ENCODE peak calls at places on chromosome 7, in ten cellular contexts. F, N, Z, K, I, E, U, O, D and C are unnamed samples.

GRCh38 chr7:143387156-143387975 is 6.2 kb downstream of the ZYX start:
- DNase-seq in F (no peak), N (no peak), Z (no peak), K (no peak), I (no peak), E (no peak), U (no peak), O (no peak), D (no peak), C (no peak)

GRCh38 chr7:126698446-126698845 is 554.3 kb downstream of the GRM8 start:
- DNase-seq in F (no peak), N (no peak), Z (no peak), K (no peak), I (no peak), E (no peak), U (no peak), O (no peak), D (no peak), C (no peak)

GRCh38 chr7:26046150-26046549 is 105.8 kb upstream of the NFE2L3 start:
- DNase-seq in F (no peak), N (no peak), Z (no peak), K (no peak), I (no peak), E (no peak), U (no peak), O (no peak), D (no peak), C (no peak)

GRCh38 chr7:139771001-139771956 is 6.5 kb downstream of the HIPK2 start:
- DNase-seq in F (no peak), N (no peak), Z (no peak), K (no peak), I (no peak), E (no peak), U (peak; percentile 35), O (no peak), D (no peak), C (no peak)

GRCh38 chr7:70752794-70753241 is 379.1 kb upstream of the GALNT17 start:
- DNase-seq in F (no peak), N (no peak), Z (no peak), K (no peak), I (no peak), E (no peak), U (peak; percentile 85), O (no peak), D (no peak), C (no peak)

GRCh38 chr7:16189026-16189715 is 232.2 kb downstream of the CRPPA start:
- DNase-seq in F (no peak), N (no peak), Z (no peak), K (no peak), I (no peak), E (no peak), U (peak; percentile 79), O (peak; percentile 30), D (no peak), C (no peak)

GRCh38 chr7:142476077-142476476 is 218.2 kb upstream of the PRSS58 start:
- DNase-seq in F (no peak), N (no peak), Z (no peak), K (no peak), I (peak; percentile 37), E (no peak), U (peak; percentile 27), O (no peak), D (no peak), C (no peak)

GRCh38 chr7:152891160-152891621 is 131.6 kb downstream of the ACTR3B start:
- DNase-seq in F (no peak), N (no peak), Z (no peak), K (no peak), I (no peak), E (no peak), U (no peak), O (no peak), D (no peak), C (no peak)

GRCh38 chr7:2632717-2633537 is 1.1 kb downstream of the TTYH3 start:
- DNase-seq in F (no peak), N (peak; percentile 75), Z (peak; percentile 41), K (peak; percentile 67), I (peak; percentile 43), E (peak; percentile 44), U (peak; percentile 64), O (no peak), D (peak; percentile 54), C (no peak)

GRCh38 chr7:51022821-51023220 is 240.1 kb upstream of the GRB10 start:
- DNase-seq in F (no peak), N (no peak), Z (no peak), K (no peak), I (no peak), E (no peak), U (no peak), O (no peak), D (no peak), C (no peak)

GRCh38 chr7:3439333-3440030 is 138.4 kb downstream of the SDK1 start:
- DNase-seq in F (no peak), N (no peak), Z (no peak), K (no peak), I (no peak), E (no peak), U (peak; percentile 32), O (no peak), D (no peak), C (no peak)

GRCh38 chr7:132557489-132558044 is 18.7 kb downstream of the PLXNA4 start:
- DNase-seq in F (no peak), N (no peak), Z (no peak), K (no peak), I (peak; percentile 29), E (no peak), U (peak; percentile 35), O (no peak), D (no peak), C (no peak)

GRCh38 chr7:133235212-133235883 is 17.5 kb upstream of the EXOC4 start:
- DNase-seq in F (no peak), N (no peak), Z (no peak), K (no peak), I (no peak), E (no peak), U (no peak), O (no peak), D (no peak), C (no peak)

GRCh38 chr7:30322656-30323355 is 38.4 kb downstream of the ZNRF2 start:
- DNase-seq in F (no peak), N (no peak), Z (no peak), K (no peak), I (no peak), E (no peak), U (no peak), O (no peak), D (peak; percentile 42), C (no peak)

GRCh38 chr7:46752881-46753366 is 829.0 kb downstream of the TNS3 start:
- DNase-seq in F (no peak), N (no peak), Z (no peak), K (no peak), I (no peak), E (no peak), U (peak; percentile 95), O (peak; percentile 89), D (no peak), C (no peak)

GRCh38 chr7:157663061-157663863 is 326.5 kb downstream of the DNAJB6 start:
- DNase-seq in F (no peak), N (no peak), Z (no peak), K (no peak), I (no peak), E (no peak), U (no peak), O (no peak), D (no peak), C (no peak)

GRCh38 chr7:26449175-26450165 is 157.8 kb downstream of the SNX10 start:
- DNase-seq in F (no peak), N (no peak), Z (no peak), K (no peak), I (no peak), E (no peak), U (peak; percentile 62), O (peak; percentile 60), D (no peak), C (no peak)

GRCh38 chr7:7653568-7654187 is 13.1 kb downstream of the UMAD1 start:
- DNase-seq in F (no peak), N (no peak), Z (no peak), K (no peak), I (no peak), E (no peak), U (no peak), O (no peak), D (no peak), C (no peak)

GRCh38 chr7:149830997-149831729 is 7.0 kb upstream of the ZNF862 start:
- DNase-seq in F (no peak), N (no peak), Z (no peak), K (no peak), I (no peak), E (no peak), U (no peak), O (no peak), D (no peak), C (no peak)

GRCh38 chr7:1532456-1533254 is 2.2 kb downstream of the MAFK start:
- DNase-seq in F (peak; percentile 70), N (peak; percentile 90), Z (no peak), K (no peak), I (peak; percentile 49), E (peak; percentile 16), U (peak; percentile 88), O (peak; percentile 80), D (peak; percentile 69), C (no peak)

GRCh38 chr7:96887426-96887825 is 117.9 kb upstream of the DLX6 start:
- DNase-seq in F (no peak), N (no peak), Z (no peak), K (no peak), I (no peak), E (no peak), U (no peak), O (no peak), D (no peak), C (no peak)

GRCh38 chr7:38147005-38147404 is 31.0 kb upstream of the STARD3NL start:
- DNase-seq in F (no peak), N (no peak), Z (no peak), K (no peak), I (no peak), E (no peak), U (no peak), O (no peak), D (no peak), C (no peak)

GRCh38 chr7:151249034-151249731 is 689 bp upstream of the SMARCD3 start:
- DNase-seq in F (no peak), N (peak; percentile 73), Z (no peak), K (peak; percentile 22), I (peak; percentile 72), E (no peak), U (peak; percentile 73), O (peak; percentile 38), D (no peak), C (no peak)

GRCh38 chr7:101935521-101936141 is 118.2 kb downstream of the CUX1 start:
- DNase-seq in F (no peak), N (peak; percentile 61), Z (no peak), K (no peak), I (peak; percentile 31), E (no peak), U (no peak), O (no peak), D (no peak), C (no peak)

GRCh38 chr7:102175423-102176170 is 111.1 kb upstream of the SH2B2 start:
- DNase-seq in F (no peak), N (no peak), Z (no peak), K (no peak), I (peak; percentile 73), E (no peak), U (no peak), O (no peak), D (no peak), C (no peak)

GRCh38 chr7:64807731-64808365 is 13.6 kb downstream of the ZNF138 start:
- DNase-seq in F (no peak), N (no peak), Z (no peak), K (no peak), I (peak; percentile 22), E (no peak), U (no peak), O (no peak), D (no peak), C (no peak)

GRCh38 chr7:29442146-29442545 is 121.5 kb upstream of the PRR15 start:
- DNase-seq in F (peak; percentile 79), N (no peak), Z (no peak), K (no peak), I (no peak), E (no peak), U (no peak), O (no peak), D (no peak), C (no peak)

GRCh38 chr7:50921114-50921513 is 138.4 kb upstream of the GRB10 start:
- DNase-seq in F (no peak), N (no peak), Z (no peak), K (no peak), I (no peak), E (no peak), U (no peak), O (no peak), D (no peak), C (no peak)